ENCODE peak calls at places on chromosome 5, in four cellular contexts. One of them, this sample, is unnamed.

GRCh38 chr5:13250450-13251291 is 693.8 kb downstream of the DNAH5 start:
- DNase-seq in GM12865: peak
- DNase-seq in AG09309: no peak
- DNase-seq in SK-N-DZ: no peak
- DNase-seq in this sample: peak

GRCh38 chr5:74956278-74956677 is 90.1 kb upstream of the FAM169A start:
- DNase-seq in GM12865: no peak
- DNase-seq in AG09309: no peak
- DNase-seq in SK-N-DZ: no peak
- DNase-seq in this sample: no peak

GRCh38 chr5:53123702-53124101 is 14.1 kb upstream of the MOCS2 start:
- DNase-seq in GM12865: no peak
- DNase-seq in AG09309: no peak
- DNase-seq in SK-N-DZ: no peak
- DNase-seq in this sample: no peak

GRCh38 chr5:39195198-39195826 is 24.1 kb downstream of the FYB1 start:
- DNase-seq in GM12865: no peak
- DNase-seq in AG09309: no peak
- DNase-seq in SK-N-DZ: no peak
- DNase-seq in this sample: no peak

GRCh38 chr5:94969174-94969573 is 315.7 kb downstream of the MCTP1 start:
- DNase-seq in GM12865: peak
- DNase-seq in AG09309: no peak
- DNase-seq in SK-N-DZ: no peak
- DNase-seq in this sample: peak

GRCh38 chr5:66284588-66285342 is 140.7 kb downstream of the SREK1 start:
- DNase-seq in GM12865: no peak
- DNase-seq in AG09309: no peak
- DNase-seq in SK-N-DZ: no peak
- DNase-seq in this sample: no peak

GRCh38 chr5:155024015-155024414 is 10.5 kb downstream of the KIF4B start:
- DNase-seq in GM12865: peak
- DNase-seq in AG09309: no peak
- DNase-seq in SK-N-DZ: no peak
- DNase-seq in this sample: no peak

GRCh38 chr5:170216262-170216864 is 16.4 kb upstream of the C5orf58 start:
- DNase-seq in GM12865: peak
- DNase-seq in AG09309: peak
- DNase-seq in SK-N-DZ: peak
- DNase-seq in this sample: peak

GRCh38 chr5:151694035-151694485 is 7.3 kb upstream of the SPARC start:
- DNase-seq in GM12865: no peak
- DNase-seq in AG09309: no peak
- DNase-seq in SK-N-DZ: no peak
- DNase-seq in this sample: no peak

GRCh38 chr5:35129276-35129675 is 81.5 kb upstream of the AGXT2 start:
- DNase-seq in GM12865: no peak
- DNase-seq in AG09309: peak
- DNase-seq in SK-N-DZ: no peak
- DNase-seq in this sample: no peak

GRCh38 chr5:111425205-111425604 is 87.1 kb downstream of the STARD4 start:
- DNase-seq in GM12865: no peak
- DNase-seq in AG09309: no peak
- DNase-seq in SK-N-DZ: no peak
- DNase-seq in this sample: no peak

GRCh38 chr5:163619951-163620350 is 114.5 kb downstream of the MAT2B start:
- DNase-seq in GM12865: no peak
- DNase-seq in AG09309: no peak
- DNase-seq in SK-N-DZ: no peak
- DNase-seq in this sample: no peak